ENCODE peak calls at places on chromosome 17, in four cellular contexts. K is HFFc6, D is osteocyte, Q is GM13977. M is an unnamed sample.

GRCh38 chr17:45221081-45221996 is at the start of gene FMNL1:
- DNase-seq in D (no peak), K (no peak), Q (peak; percentile 84), M (no peak)

GRCh38 chr17:30869005-30869404 is 37.0 kb downstream of the TEFM start:
- DNase-seq in K (no peak), Q (no peak), D (no peak), M (no peak)

GRCh38 chr17:78781339-78782304 is at the start of gene CYTH1:
- DNase-seq in Q (no peak), D (no peak), K (no peak), M (no peak)

GRCh38 chr17:76642994-76643393 is 563 bp downstream of the ST6GALNAC1 start:
- DNase-seq in Q (no peak), K (no peak), D (no peak), M (peak; percentile 67)

GRCh38 chr17:80786470-80786869 is 205.2 kb upstream of the CHMP6 start:
- DNase-seq in Q (no peak), D (no peak), K (no peak), M (no peak)

GRCh38 chr17:15048381-15048780 is 216.7 kb downstream of the PMP22 start:
- DNase-seq in D (no peak), Q (no peak), K (no peak), M (peak; percentile 17)

GRCh38 chr17:83194761-83195329 is 115.4 kb downstream of the METRNL start:
- DNase-seq in D (no peak), K (no peak), Q (no peak), M (no peak)

GRCh38 chr17:76246080-76247066 is 6.1 kb upstream of the RNF157 start:
- DNase-seq in Q (peak; percentile 87), D (no peak), K (no peak), M (no peak)

GRCh38 chr17:9225305-9226101 is 204.2 kb downstream of the NTN1 start:
- DNase-seq in D (no peak), Q (no peak), K (no peak), M (no peak)

GRCh38 chr17:8277317-8277716 is 11.2 kb upstream of the RANGRF start:
- DNase-seq in Q (no peak), K (no peak), D (no peak), M (no peak)

GRCh38 chr17:65531508-65532431 is 29.7 kb downstream of the AXIN2 start:
- DNase-seq in D (no peak), K (no peak), Q (no peak), M (no peak)

GRCh38 chr17:38868095-38868967 is 1.5 kb upstream of the LASP1 start:
- DNase-seq in Q (peak; percentile 54), D (no peak), K (peak; percentile 75), M (peak; percentile 46)

GRCh38 chr17:68291836-68292688 is 767 bp downstream of the ARSG start:
- DNase-seq in D (peak; percentile 89), Q (peak; percentile 91), K (peak; percentile 57), M (peak; percentile 50)

GRCh38 chr17:44780161-44780560 is 21.4 kb downstream of the ADAM11 start:
- DNase-seq in Q (no peak), D (no peak), K (no peak), M (no peak)

GRCh38 chr17:2233441-2233947 is 70.1 kb downstream of the SMG6 start:
- DNase-seq in Q (no peak), K (peak; percentile 57), D (no peak), M (no peak)

GRCh38 chr17:77281024-77281903 is 140.5 kb downstream of the SEC14L1 start:
- DNase-seq in Q (peak; percentile 98), D (no peak), K (no peak), M (peak; percentile 33)

GRCh38 chr17:2023692-2024571 is 1.2 kb downstream of the RTN4RL1 start:
- DNase-seq in D (no peak), K (peak; percentile 22), Q (peak; percentile 52), M (no peak)

DNA sequence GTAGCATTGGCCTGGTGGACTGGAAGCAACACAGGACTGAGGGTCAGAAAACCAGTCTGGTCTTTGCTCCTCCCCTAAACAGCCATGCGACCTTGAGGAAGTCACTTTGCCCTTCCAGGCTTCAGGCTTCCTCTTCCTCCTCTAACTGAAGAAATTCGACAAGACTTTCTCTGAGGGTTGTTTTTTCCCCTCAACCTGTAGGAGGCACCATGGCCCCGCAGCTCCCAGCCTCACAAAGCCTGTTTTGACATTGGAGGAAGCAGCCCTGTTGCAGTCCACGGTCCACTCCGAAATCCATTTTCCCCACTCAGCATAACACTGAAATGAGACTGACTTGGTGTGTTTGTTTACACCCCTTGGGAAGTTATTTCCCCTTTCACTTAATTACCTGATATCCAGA is 41.2 kb upstream of the PIRT start:
- DNase-seq in K (no peak), Q (no peak), D (no peak), M (peak; percentile 0)
- TF ChIP-seq CTCF in K (peak; percentile 22), Q (peak; percentile 23), D (peak; percentile 29), M (peak; percentile 35)

GRCh38 chr17:17401271-17401781 is 75.5 kb upstream of the MED9 start:
- DNase-seq in K (no peak), D (no peak), Q (no peak), M (no peak)
- TF ChIP-seq CTCF in K (peak; percentile 56), D (no peak), Q (peak; percentile 36), M (no peak)

GRCh38 chr17:58351710-58352017 is 337 bp downstream of the SUPT4H1 start:
- DNase-seq in Q (no peak), D (no peak), K (no peak), M (no peak)

GRCh38 chr17:58354541-58355216 is 2.7 kb upstream of the SUPT4H1 start:
- DNase-seq in D (no peak), K (no peak), Q (peak; percentile 5), M (no peak)

GRCh38 chr17:58351182-58351581 is 819 bp downstream of the SUPT4H1 start:
- DNase-seq in K (no peak), D (no peak), Q (peak; percentile 9), M (no peak)

GRCh38 chr17:58352843-58353719 is 1.1 kb upstream of the SUPT4H1 start:
- DNase-seq in K (peak; percentile 35), D (no peak), Q (peak; percentile 45), M (peak; percentile 27)

DNA sequence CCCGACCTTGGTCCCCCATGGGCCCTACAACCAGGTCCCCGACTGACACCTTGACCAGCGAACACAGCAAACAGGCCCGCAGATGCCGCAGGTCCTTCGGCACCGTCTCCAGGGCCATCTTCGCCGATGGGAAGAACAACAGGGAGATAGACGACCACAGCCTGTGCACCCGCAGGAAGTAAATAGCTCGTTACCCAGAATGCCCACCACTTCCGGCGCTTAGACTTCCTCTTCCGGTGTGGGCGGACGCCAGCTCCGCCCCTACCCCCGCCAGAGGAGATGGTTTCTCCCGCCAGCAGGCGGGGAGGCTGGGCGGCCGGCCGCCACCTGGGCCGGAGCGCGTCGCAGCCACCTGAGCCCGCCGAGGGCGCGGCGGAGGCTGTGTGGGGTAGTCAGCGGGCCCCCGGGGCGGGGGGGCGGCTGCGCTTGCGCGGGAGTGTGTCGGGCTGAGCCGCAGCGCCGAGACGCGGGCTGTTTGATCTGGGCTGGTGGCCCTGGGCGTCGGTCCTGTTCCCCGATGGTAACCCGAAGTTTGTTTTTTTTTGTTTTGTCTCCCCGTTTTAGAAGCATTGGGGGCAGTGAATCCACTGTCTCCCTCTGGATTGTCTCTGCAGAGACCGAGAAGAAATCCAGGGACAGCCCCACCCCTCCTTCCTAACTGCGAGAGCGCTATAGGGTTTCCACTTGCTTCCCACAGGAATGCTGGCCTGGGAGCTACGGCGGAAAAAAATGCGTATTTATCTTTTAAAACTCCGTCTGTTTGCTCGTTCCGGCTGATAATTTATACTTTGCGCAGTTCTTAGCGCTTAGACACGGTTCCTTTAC is at the start of gene SUPT4H1:
- DNase-seq in K (peak; percentile 87), Q (peak; percentile 93), D (peak; percentile 95), M (peak; percentile 86)
- TF ChIP-seq CTCF in K (no peak), Q (no peak), D (no peak), M (no peak)

GRCh38 chr17:82101767-82102679 is 4.0 kb upstream of the FASN start:
- DNase-seq in D (no peak), K (no peak), Q (no peak), M (no peak)
- TF ChIP-seq CTCF in D (no peak), K (no peak), Q (no peak), M (no peak)

DNA sequence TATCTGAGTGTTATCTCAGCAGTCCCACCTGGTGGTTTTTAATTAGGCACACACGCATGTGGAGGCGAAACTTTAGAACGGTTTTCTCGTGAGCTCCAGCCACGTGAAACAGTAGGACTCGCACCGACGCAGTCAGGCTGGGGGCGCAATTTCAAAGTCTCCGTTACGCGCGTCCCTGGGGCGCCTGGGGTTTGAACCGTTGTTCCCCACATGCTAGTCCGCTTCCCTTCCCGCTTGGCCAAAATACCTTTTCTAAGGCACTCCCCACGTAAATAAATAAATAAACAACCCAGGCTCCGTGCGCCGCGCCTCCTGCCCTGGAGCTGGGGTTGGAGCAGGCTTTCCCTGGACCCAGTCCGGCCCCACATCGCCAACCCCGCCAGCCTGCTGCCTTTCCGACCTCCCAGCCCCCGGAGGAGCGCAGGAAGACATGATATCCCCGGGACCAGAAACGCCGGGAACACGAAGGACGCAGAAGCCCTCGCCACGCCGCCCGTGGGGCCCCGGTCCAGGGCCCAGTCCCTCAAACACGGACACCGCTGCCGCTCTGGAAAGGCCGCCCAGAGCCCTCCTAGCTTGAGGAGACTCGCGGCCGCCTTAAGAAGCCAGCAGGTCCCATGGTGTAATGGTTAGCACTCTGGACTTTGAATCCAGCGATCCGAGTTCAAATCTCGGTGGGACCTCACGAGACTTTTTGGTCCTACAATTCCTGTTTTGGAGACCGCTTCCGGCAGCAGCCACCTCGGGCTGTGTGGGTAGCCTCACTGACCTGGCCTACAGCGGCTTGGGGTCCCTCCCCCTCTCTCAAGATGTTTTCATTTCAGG is 18.2 kb downstream of the GNGT2 start:
- DNase-seq in K (peak; percentile 89), Q (peak; percentile 63), D (peak; percentile 96), M (peak; percentile 78)
- TF ChIP-seq CTCF in K (peak; percentile 71), Q (peak; percentile 51), D (peak; percentile 42), M (peak; percentile 45)

GRCh38 chr17:40443196-40443987 is at the start of gene IGFBP4:
- DNase-seq in Q (peak; percentile 86), K (peak; percentile 65), D (peak; percentile 94), M (peak; percentile 37)
- TF ChIP-seq CTCF in Q (peak; percentile 79), K (peak; percentile 59), D (peak; percentile 38), M (peak; percentile 72)

GRCh38 chr17:35889818-35890773 is 9.9 kb upstream of the CCL5 start:
- DNase-seq in K (peak; percentile 23), D (no peak), Q (no peak), M (peak; percentile 18)
- TF ChIP-seq CTCF in K (no peak), D (no peak), Q (no peak), M (no peak)

DNA sequence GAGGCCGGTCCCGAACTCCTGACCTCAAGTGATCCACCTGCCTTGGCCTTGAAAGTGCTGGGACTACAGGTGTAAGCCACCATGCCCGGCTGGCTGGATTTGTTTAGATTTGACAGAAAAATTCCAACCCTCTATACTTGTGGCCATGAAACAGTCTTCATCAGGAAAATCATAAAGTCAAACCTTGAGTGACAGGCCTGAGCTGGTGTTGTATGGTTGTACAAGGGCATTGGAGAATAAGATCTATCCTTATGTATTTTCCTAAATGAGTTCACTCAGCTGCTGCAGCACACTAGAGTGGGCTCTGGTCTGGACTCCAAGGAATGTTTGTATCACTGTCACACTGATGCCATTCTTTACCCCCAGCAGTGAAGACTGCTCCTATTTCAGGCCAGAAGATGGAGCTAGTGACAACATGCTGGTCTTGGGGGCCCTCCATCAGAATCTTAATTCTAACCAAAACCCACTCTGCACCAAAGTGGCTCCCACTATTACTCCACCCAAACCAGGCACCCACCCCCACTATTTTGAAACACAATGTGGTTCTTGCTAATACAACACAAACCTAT is 27.4 kb downstream of the SNX11 start:
- DNase-seq in D (no peak), K (no peak), Q (no peak), M (no peak)
- TF ChIP-seq CTCF in D (no peak), K (peak; percentile 36), Q (peak; percentile 48), M (peak; percentile 13)

M was measured in bronchial epithelial cell.